ENCODE peak calls at places on chromosomes 11 and 22, in four cellular contexts. Q, U, E and L are unnamed samples.

GRCh38 chr11:13942908-13943505 is 19.5 kb upstream of the SPON1 start:
- DNase-seq in E (no peak), Q (no peak), U (peak; percentile 77), L (no peak)

GRCh38 chr22:31753005-31753633 is 700 bp upstream of the DEPDC5 start:
- DNase-seq in E (no peak), Q (no peak), U (peak; percentile 65), L (no peak)

GRCh38 chr11:7621554-7621953 is 51.7 kb downstream of the CYB5R2 start:
- DNase-seq in Q (no peak), U (no peak), E (no peak), L (no peak)

GRCh38 chr11:17553249-17553546 is 6.1 kb downstream of the OTOG start:
- DNase-seq in E (no peak), Q (no peak), U (no peak), L (no peak)

GRCh38 chr11:94780432-94780831 is 12.3 kb downstream of the AMOTL1 start:
- DNase-seq in E (no peak), U (no peak), Q (no peak), L (no peak)

GRCh38 chr11:110471315-110471714 is 41.6 kb downstream of the FDX1 start:
- DNase-seq in U (peak; percentile 18), Q (no peak), E (no peak), L (no peak)

GRCh38 chr22:48396091-48396784 is 1431.4 kb downstream of the BRD1 start:
- DNase-seq in Q (no peak), E (no peak), U (no peak), L (no peak)

GRCh38 chr22:46749682-46750529 is 11.9 kb upstream of the CERK start:
- DNase-seq in U (no peak), Q (no peak), E (no peak), L (no peak)

GRCh38 chr11:83475741-83476140 is 189.6 kb upstream of the CCDC90B start:
- DNase-seq in U (no peak), Q (no peak), E (no peak), L (no peak)

GRCh38 chr22:37803195-37803635 is 4.5 kb upstream of the GCAT start:
- DNase-seq in Q (no peak), E (no peak), U (no peak), L (no peak)

GRCh38 chr11:110818032-110818687 is 105.9 kb upstream of the ARHGAP20 start:
- DNase-seq in U (peak; percentile 86), E (peak; percentile 7), Q (no peak), L (no peak)

GRCh38 chr11:14380947-14381555 is 22.1 kb upstream of the RRAS2 start:
- DNase-seq in E (peak; percentile 38), Q (peak; percentile 15), U (peak; percentile 53), L (peak; percentile 12)

GRCh38 chr11:113282898-113283297 is 31.5 kb upstream of the TTC12 start:
- DNase-seq in Q (no peak), U (no peak), E (no peak), L (no peak)